ENCODE peak calls at places on chromosomes 4 and X, in five cellular contexts. One of them, this sample, is unnamed.

GRCh38 chrX:148609766-148610698 is 109.6 kb downstream of the AFF2 start:
- DNase-seq in cardiac muscle cell: peak
- DNase-seq in aorta: no peak
- DNase-seq in smooth muscle cell of the brain vasculature: no peak
- DNase-seq in A549: no peak
- DNase-seq in this sample: no peak

GRCh38 chr4:123444298-123444731 is 47.7 kb downstream of the SPRY1 start:
- DNase-seq in cardiac muscle cell: peak
- DNase-seq in smooth muscle cell of the brain vasculature: no peak
- DNase-seq in aorta: peak
- DNase-seq in A549: no peak
- DNase-seq in this sample: peak

GRCh38 chr4:185881427-185881826 is 69.4 kb upstream of the SORBS2 start:
- DNase-seq in smooth muscle cell of the brain vasculature: no peak
- DNase-seq in aorta: no peak
- DNase-seq in A549: no peak
- DNase-seq in cardiac muscle cell: peak
- DNase-seq in this sample: no peak

GRCh38 chrX:102560423-102561068 is 38.8 kb upstream of the ARMCX5 start:
- DNase-seq in A549: no peak
- DNase-seq in smooth muscle cell of the brain vasculature: no peak
- DNase-seq in cardiac muscle cell: no peak
- DNase-seq in aorta: no peak
- DNase-seq in this sample: no peak

GRCh38 chrX:102154900-102155805 is 624 bp downstream of the BEX5 start:
- DNase-seq in smooth muscle cell of the brain vasculature: no peak
- DNase-seq in A549: no peak
- DNase-seq in aorta: no peak
- DNase-seq in cardiac muscle cell: no peak
- DNase-seq in this sample: no peak

GRCh38 chr4:95294291-95294690 is 254.5 kb downstream of the UNC5C start:
- DNase-seq in cardiac muscle cell: no peak
- DNase-seq in aorta: no peak
- DNase-seq in smooth muscle cell of the brain vasculature: no peak
- DNase-seq in A549: no peak
- DNase-seq in this sample: no peak

GRCh38 chr4:153521995-153522799 is 56.0 kb downstream of the TMEM131L start:
- DNase-seq in smooth muscle cell of the brain vasculature: no peak
- DNase-seq in aorta: no peak
- DNase-seq in A549: no peak
- DNase-seq in cardiac muscle cell: no peak
- DNase-seq in this sample: no peak

GRCh38 chrX:133911816-133912495 is 73.4 kb downstream of the GPC3 start:
- DNase-seq in cardiac muscle cell: no peak
- DNase-seq in A549: no peak
- DNase-seq in aorta: no peak
- DNase-seq in smooth muscle cell of the brain vasculature: no peak
- DNase-seq in this sample: no peak

GRCh38 chr4:121277194-121278105 is 103.4 kb downstream of the QRFPR start:
- DNase-seq in aorta: no peak
- DNase-seq in cardiac muscle cell: no peak
- DNase-seq in A549: peak
- DNase-seq in smooth muscle cell of the brain vasculature: no peak
- DNase-seq in this sample: peak